ENCODE peak calls at places on chromosomes 5 and 9, in seven cellular contexts. One of them, this sample, is unnamed.

GRCh38 chr9:97480174-97480573 is 21.3 kb upstream of the TMOD1 start:
- DNase-seq in endothelial cell: no peak
- DNase-seq in activated T-cell treated with anti-CD3 and anti-CD28 coated beads for 1 hour: no peak
- DNase-seq in SHP77: no peak
- DNase-seq in heart right ventricle: no peak
- DNase-seq in SW480: no peak
- DNase-seq in GM12865: no peak
- DNase-seq in this sample: no peak

GRCh38 chr5:180718810-180719453 is 20.9 kb downstream of the OR2Y1 start:
- DNase-seq in endothelial cell: peak; percentile 52
- DNase-seq in activated T-cell treated with anti-CD3 and anti-CD28 coated beads for 1 hour: peak; percentile 28
- DNase-seq in SHP77: peak; percentile 21
- DNase-seq in heart right ventricle: no peak
- DNase-seq in SW480: peak; percentile 41
- DNase-seq in GM12865: peak; percentile 48
- DNase-seq in this sample: peak; percentile 42

GRCh38 chr5:145856285-145856818 is 16.5 kb downstream of the GRXCR2 start:
- DNase-seq in endothelial cell: peak; percentile 67
- DNase-seq in activated T-cell treated with anti-CD3 and anti-CD28 coated beads for 1 hour: no peak
- DNase-seq in SHP77: peak; percentile 77
- DNase-seq in heart right ventricle: peak; percentile 33
- DNase-seq in SW480: peak; percentile 53
- DNase-seq in GM12865: no peak
- DNase-seq in this sample: peak; percentile 49

GRCh38 chr5:124007675-124008398 is 495.9 kb downstream of the CSNK1G3 start:
- DNase-seq in endothelial cell: no peak
- DNase-seq in activated T-cell treated with anti-CD3 and anti-CD28 coated beads for 1 hour: no peak
- DNase-seq in SHP77: no peak
- DNase-seq in heart right ventricle: no peak
- DNase-seq in SW480: peak; percentile 66
- DNase-seq in GM12865: no peak
- DNase-seq in this sample: no peak

GRCh38 chr5:52150501-52150900 is 637.2 kb upstream of the ITGA1 start:
- DNase-seq in endothelial cell: no peak
- DNase-seq in activated T-cell treated with anti-CD3 and anti-CD28 coated beads for 1 hour: no peak
- DNase-seq in SHP77: no peak
- DNase-seq in heart right ventricle: no peak
- DNase-seq in SW480: no peak
- DNase-seq in GM12865: no peak
- DNase-seq in this sample: no peak

GRCh38 chr5:123439616-123440153 is 16.5 kb upstream of the CEP120 start:
- DNase-seq in endothelial cell: no peak
- DNase-seq in activated T-cell treated with anti-CD3 and anti-CD28 coated beads for 1 hour: no peak
- DNase-seq in SHP77: no peak
- DNase-seq in heart right ventricle: no peak
- DNase-seq in SW480: no peak
- DNase-seq in GM12865: no peak
- DNase-seq in this sample: no peak

GRCh38 chr9:133682961-133683493 is 46.9 kb downstream of the DBH start:
- DNase-seq in endothelial cell: no peak
- DNase-seq in activated T-cell treated with anti-CD3 and anti-CD28 coated beads for 1 hour: no peak
- DNase-seq in SHP77: no peak
- DNase-seq in heart right ventricle: no peak
- DNase-seq in SW480: no peak
- DNase-seq in GM12865: no peak
- DNase-seq in this sample: no peak

GRCh38 chr5:4413996-4414395 is 726.1 kb upstream of the ADAMTS16 start:
- DNase-seq in endothelial cell: no peak
- DNase-seq in activated T-cell treated with anti-CD3 and anti-CD28 coated beads for 1 hour: no peak
- DNase-seq in SHP77: no peak
- DNase-seq in heart right ventricle: no peak
- DNase-seq in SW480: no peak
- DNase-seq in GM12865: no peak
- DNase-seq in this sample: no peak

GRCh38 chr5:134887593-134888159 is 13.5 kb downstream of the TXNDC15 start:
- DNase-seq in endothelial cell: no peak
- DNase-seq in activated T-cell treated with anti-CD3 and anti-CD28 coated beads for 1 hour: no peak
- DNase-seq in SHP77: no peak
- DNase-seq in heart right ventricle: no peak
- DNase-seq in SW480: no peak
- DNase-seq in GM12865: no peak
- DNase-seq in this sample: no peak

GRCh38 chr5:6410421-6410820 is 32.1 kb upstream of the MED10 start:
- DNase-seq in endothelial cell: no peak
- DNase-seq in activated T-cell treated with anti-CD3 and anti-CD28 coated beads for 1 hour: no peak
- DNase-seq in SHP77: no peak
- DNase-seq in heart right ventricle: no peak
- DNase-seq in SW480: no peak
- DNase-seq in GM12865: no peak
- DNase-seq in this sample: no peak

GRCh38 chr5:2430606-2431005 is 320.9 kb downstream of the IRX2 start:
- DNase-seq in endothelial cell: no peak
- DNase-seq in activated T-cell treated with anti-CD3 and anti-CD28 coated beads for 1 hour: no peak
- DNase-seq in SHP77: no peak
- DNase-seq in heart right ventricle: no peak
- DNase-seq in SW480: no peak
- DNase-seq in GM12865: no peak
- DNase-seq in this sample: no peak

GRCh38 chr9:72635197-72635596 is 113.8 kb downstream of the TMC1 start:
- DNase-seq in endothelial cell: no peak
- DNase-seq in activated T-cell treated with anti-CD3 and anti-CD28 coated beads for 1 hour: no peak
- DNase-seq in SHP77: no peak
- DNase-seq in heart right ventricle: no peak
- DNase-seq in SW480: no peak
- DNase-seq in GM12865: peak; percentile 88
- DNase-seq in this sample: peak; percentile 48

GRCh38 chr5:7494446-7495132 is 98.7 kb downstream of the ADCY2 start:
- DNase-seq in endothelial cell: no peak
- DNase-seq in activated T-cell treated with anti-CD3 and anti-CD28 coated beads for 1 hour: no peak
- DNase-seq in SHP77: no peak
- DNase-seq in heart right ventricle: no peak
- DNase-seq in SW480: no peak
- DNase-seq in GM12865: no peak
- DNase-seq in this sample: no peak

GRCh38 chr9:37787059-37787458 is 2.2 kb upstream of the EXOSC3 start:
- DNase-seq in endothelial cell: no peak
- DNase-seq in activated T-cell treated with anti-CD3 and anti-CD28 coated beads for 1 hour: no peak
- DNase-seq in SHP77: no peak
- DNase-seq in heart right ventricle: no peak
- DNase-seq in SW480: no peak
- DNase-seq in GM12865: no peak
- DNase-seq in this sample: no peak

GRCh38 chr9:71681708-71682268 is 86.5 kb downstream of the CEMIP2 start:
- DNase-seq in endothelial cell: no peak
- DNase-seq in activated T-cell treated with anti-CD3 and anti-CD28 coated beads for 1 hour: no peak
- DNase-seq in SHP77: no peak
- DNase-seq in heart right ventricle: no peak
- DNase-seq in SW480: peak; percentile 28
- DNase-seq in GM12865: no peak
- DNase-seq in this sample: no peak

GRCh38 chr9:68755051-68755450 is 50.0 kb downstream of the PIP5K1B start:
- DNase-seq in endothelial cell: no peak
- DNase-seq in activated T-cell treated with anti-CD3 and anti-CD28 coated beads for 1 hour: no peak
- DNase-seq in SHP77: no peak
- DNase-seq in heart right ventricle: no peak
- DNase-seq in SW480: no peak
- DNase-seq in GM12865: no peak
- DNase-seq in this sample: no peak

GRCh38 chr5:60248900-60249299 is 355.4 kb upstream of the PDE4D start:
- DNase-seq in endothelial cell: no peak
- DNase-seq in activated T-cell treated with anti-CD3 and anti-CD28 coated beads for 1 hour: no peak
- DNase-seq in SHP77: no peak
- DNase-seq in heart right ventricle: peak; percentile 6
- DNase-seq in SW480: no peak
- DNase-seq in GM12865: peak; percentile 78
- DNase-seq in this sample: no peak

GRCh38 chr5:17222679-17223078 is 5.2 kb downstream of the BASP1 start:
- DNase-seq in endothelial cell: no peak
- DNase-seq in activated T-cell treated with anti-CD3 and anti-CD28 coated beads for 1 hour: no peak
- DNase-seq in SHP77: no peak
- DNase-seq in heart right ventricle: no peak
- DNase-seq in SW480: no peak
- DNase-seq in GM12865: no peak
- DNase-seq in this sample: no peak

GRCh38 chr5:36357391-36357790 is 55.7 kb upstream of the RANBP3L start:
- DNase-seq in endothelial cell: no peak
- DNase-seq in activated T-cell treated with anti-CD3 and anti-CD28 coated beads for 1 hour: no peak
- DNase-seq in SHP77: no peak
- DNase-seq in heart right ventricle: no peak
- DNase-seq in SW480: no peak
- DNase-seq in GM12865: no peak
- DNase-seq in this sample: no peak

GRCh38 chr9:87581513-87581912 is 83.8 kb downstream of the DAPK1 start:
- DNase-seq in endothelial cell: no peak
- DNase-seq in activated T-cell treated with anti-CD3 and anti-CD28 coated beads for 1 hour: no peak
- DNase-seq in SHP77: no peak
- DNase-seq in heart right ventricle: no peak
- DNase-seq in SW480: no peak
- DNase-seq in GM12865: no peak
- DNase-seq in this sample: no peak